ENCODE peak calls at places on chromosome 2, in six cellular contexts. H is T-cell, J is cardiac septum, R is A549, U is PC-3, T is IMR-90. G is an unnamed sample.

GRCh38 chr2:195575879-195576391 is 81.1 kb upstream of the SLC39A10 start:
- DNase-seq in R (peak; percentile 78), H (no peak), T (peak; percentile 92), J (no peak), U (peak; percentile 94), G (no peak)

GRCh38 chr2:134919360-134920210 is 963 bp downstream of the CCNT2 start:
- DNase-seq in H (peak; percentile 28), R (peak; percentile 48), J (no peak), T (peak; percentile 12), U (peak; percentile 25), G (peak; percentile 65)

GRCh38 chr2:234453216-234453615 is 43.7 kb downstream of the ARL4C start:
- DNase-seq in T (no peak), U (no peak), H (peak; percentile 35), J (no peak), R (no peak), G (peak; percentile 12)

GRCh38 chr2:23330214-23330613 is 54.8 kb upstream of the KLHL29 start:
- DNase-seq in J (no peak), R (peak; percentile 52), H (no peak), U (peak; percentile 7), T (peak; percentile 20), G (no peak)

GRCh38 chr2:45344502-45344901 is 266.6 kb downstream of the SRBD1 start:
- DNase-seq in R (no peak), H (no peak), J (peak; percentile 38), U (no peak), T (no peak), G (no peak)

GRCh38 chr2:47269316-47270232 is 114.5 kb upstream of the STPG4 start:
- DNase-seq in R (peak; percentile 98), T (peak; percentile 99), H (no peak), J (peak; percentile 69), U (peak; percentile 99), G (peak; percentile 82)

GRCh38 chr2:202965810-202966454 is 48.7 kb upstream of the NBEAL1 start:
- DNase-seq in U (peak; percentile 56), J (no peak), H (no peak), R (peak; percentile 84), T (peak; percentile 63), G (no peak)

GRCh38 chr2:20429528-20429927 is 17.3 kb upstream of the RHOB start:
- DNase-seq in T (no peak), R (no peak), J (no peak), H (no peak), U (no peak), G (no peak)

GRCh38 chr2:160140471-160140870 is 59.6 kb downstream of the ITGB6 start:
- DNase-seq in R (no peak), T (peak; percentile 21), H (no peak), U (no peak), J (no peak), G (no peak)

GRCh38 chr2:238220892-238221521 is 17.5 kb upstream of the ILKAP start:
- DNase-seq in J (no peak), R (no peak), T (no peak), H (no peak), U (no peak), G (no peak)

GRCh38 chr2:18319987-18320386 is 240.5 kb downstream of the RDH14 start:
- DNase-seq in R (no peak), J (no peak), H (no peak), T (peak; percentile 47), U (no peak), G (no peak)

GRCh38 chr2:128358941-128359731 is 40.5 kb upstream of the HS6ST1 start:
- DNase-seq in U (no peak), H (no peak), T (no peak), R (no peak), J (peak; percentile 71), G (no peak)

GRCh38 chr2:127012868-127013267 is 94.1 kb downstream of the BIN1 start:
- DNase-seq in J (no peak), R (no peak), H (no peak), T (peak; percentile 45), U (no peak), G (no peak)

GRCh38 chr2:96533292-96534073 is 3.1 kb upstream of the ARID5A start:
- DNase-seq in J (peak; percentile 93), T (peak; percentile 34), U (peak; percentile 56), H (no peak), R (no peak), G (peak; percentile 94)

GRCh38 chr2:204888222-204888621 is 342.9 kb downstream of the PARD3B start:
- DNase-seq in R (no peak), J (no peak), T (no peak), U (no peak), H (no peak), G (no peak)

GRCh38 chr2:162520959-162521358 is 177.0 kb downstream of the GCA start:
- DNase-seq in R (no peak), H (no peak), J (no peak), T (no peak), U (no peak), G (no peak)

GRCh38 chr2:69147841-69148533 is 135.0 kb downstream of the ANTXR1 start:
- DNase-seq in T (no peak), U (no peak), H (no peak), R (no peak), J (no peak), G (no peak)

GRCh38 chr2:129087133-129087813 is 768.6 kb upstream of the HS6ST1 start:
- DNase-seq in J (no peak), H (no peak), U (no peak), T (no peak), R (no peak), G (no peak)

GRCh38 chr2:100104718-100105677 is 37.4 kb downstream of the AFF3 start:
- DNase-seq in T (peak; percentile 11), H (peak; percentile 14), U (no peak), J (no peak), R (no peak), G (no peak)

GRCh38 chr2:179260224-179260623 is 4.4 kb downstream of the SESTD1 start:
- DNase-seq in H (no peak), U (no peak), T (no peak), R (no peak), J (no peak), G (no peak)

GRCh38 chr2:195820373-195820772 is 163.3 kb downstream of the SLC39A10 start:
- DNase-seq in R (no peak), U (peak; percentile 77), T (peak; percentile 77), J (no peak), H (no peak), G (no peak)

GRCh38 chr2:104429978-104430740 is 423.8 kb upstream of the POU3F3 start:
- DNase-seq in H (no peak), R (no peak), U (no peak), J (no peak), T (no peak), G (no peak)

GRCh38 chr2:82998770-82999169 is 1460.3 kb downstream of the SUCLG1 start:
- DNase-seq in T (no peak), J (no peak), U (no peak), R (no peak), H (no peak), G (no peak)

GRCh38 chr2:237534380-237534779 is 32.0 kb upstream of the PRLH start:
- DNase-seq in J (no peak), R (no peak), U (no peak), H (no peak), T (no peak), G (no peak)

GRCh38 chr2:20378891-20379519 is 28.4 kb upstream of the PUM2 start:
- DNase-seq in U (peak; percentile 73), T (peak; percentile 86), H (no peak), J (peak; percentile 91), R (peak; percentile 78), G (peak; percentile 96)

GRCh38 chr2:127508621-127509034 is 17.7 kb downstream of the IWS1 start:
- DNase-seq in U (peak; percentile 99), T (peak; percentile 99), H (no peak), R (peak; percentile 87), J (peak; percentile 78), G (peak; percentile 85)

GRCh38 chr2:170091461-170091860 is 86.5 kb upstream of the MYO3B start:
- DNase-seq in R (no peak), T (no peak), U (no peak), H (no peak), J (no peak), G (no peak)

GRCh38 chr2:71995067-71995665 is 152.5 kb downstream of the CYP26B1 start:
- DNase-seq in T (peak; percentile 5), J (no peak), U (peak; percentile 59), R (peak; percentile 47), H (no peak), G (no peak)

GRCh38 chr2:222752731-222753130 is 81.3 kb downstream of the MOGAT1 start:
- DNase-seq in U (no peak), H (no peak), J (no peak), T (no peak), R (no peak), G (no peak)

GRCh38 chr2:182858671-182859070 is 7.8 kb downstream of the FRZB start:
- DNase-seq in R (no peak), U (peak; percentile 11), J (no peak), H (no peak), T (peak; percentile 26), G (no peak)

GRCh38 chr2:160324161-160324768 is 124.2 kb upstream of the ITGB6 start:
- DNase-seq in U (peak; percentile 77), H (peak; percentile 39), R (peak; percentile 64), T (peak; percentile 70), J (no peak), G (peak; percentile 77)

GRCh38 chr2:20664431-20665260 is 2.3 kb upstream of the GDF7 start:
- DNase-seq in H (no peak), R (no peak), T (no peak), U (no peak), J (peak; percentile 59), G (no peak)

GRCh38 chr2:218582085-218582484 is 13.4 kb downstream of the CNOT9 start:
- DNase-seq in R (peak; percentile 31), U (peak; percentile 96), J (no peak), T (peak; percentile 90), H (no peak), G (no peak)

G was measured in sigmoid colon.